ENCODE peak calls at places on chromosomes 7 and 10, in four cellular contexts. S is K562, L is gastrocnemius medialis, V is body of pancreas. E is an unnamed sample.

GRCh38 chr10:72173635-72174296 is 42.0 kb upstream of the ANAPC16 start:
- DNase-seq in S (peak; percentile 24), L (no peak), V (no peak), E (no peak)

GRCh38 chr10:58963723-58964124 is 212.7 kb upstream of the PHYHIPL start:
- DNase-seq in S (no peak), L (no peak), V (peak; percentile 17), E (no peak)

GRCh38 chr10:86286591-86287421 is 79.8 kb downstream of the GRID1 start:
- DNase-seq in S (no peak), L (no peak), V (no peak), E (no peak)

GRCh38 chr7:92159-92767 is 100.1 kb upstream of the FAM20C start:
- DNase-seq in S (no peak), L (no peak), V (no peak), E (no peak)

GRCh38 chr7:152674860-152675760 is 831 bp downstream of the XRCC2 start:
- DNase-seq in S (peak; percentile 85), L (no peak), V (no peak), E (no peak)

GRCh38 chr10:102055647-102056419 is at the start of gene ARMH3:
- DNase-seq in S (peak; percentile 96), L (peak; percentile 91), V (peak; percentile 95), E (peak; percentile 94)

GRCh38 chr10:6218692-6219493 is 16.2 kb downstream of the PFKFB3 start:
- DNase-seq in S (no peak), L (no peak), V (no peak), E (peak; percentile 24)

GRCh38 chr10:130108934-130109604 is 1.6 kb downstream of the C10orf143 start:
- DNase-seq in S (peak; percentile 1), L (no peak), V (no peak), E (no peak)

GRCh38 chr10:110600487-110601101 is 33.1 kb downstream of the SMC3 start:
- DNase-seq in S (peak; percentile 62), L (no peak), V (peak; percentile 23), E (no peak)

GRCh38 chr7:106041140-106041717 is 70.9 kb downstream of the SYPL1 start:
- DNase-seq in S (peak; percentile 87), L (no peak), V (peak; percentile 50), E (peak; percentile 62)

GRCh38 chr10:86946215-86947170 is 10.9 kb downstream of the MMRN2 start:
- DNase-seq in S (no peak), L (no peak), V (peak; percentile 72), E (no peak)

GRCh38 chr10:11255796-11256444 is 238.2 kb downstream of the CELF2 start:
- DNase-seq in S (no peak), L (no peak), V (no peak), E (no peak)

GRCh38 chr10:974038-974784 is 14.0 kb upstream of the GTPBP4 start:
- DNase-seq in S (no peak), L (no peak), V (no peak), E (no peak)

GRCh38 chr7:64515330-64515729 is 47.5 kb downstream of the ZNF680 start:
- DNase-seq in S (no peak), L (no peak), V (no peak), E (no peak)

GRCh38 chr7:27179030-27179429 is 4.9 kb upstream of the HOXA10 start:
- DNase-seq in S (no peak), L (peak; percentile 2), V (no peak), E (no peak)

GRCh38 chr7:12715372-12716133 is 28.1 kb downstream of the ARL4A start:
- DNase-seq in S (peak; percentile 98), L (peak; percentile 72), V (peak; percentile 36), E (peak; percentile 58)

GRCh38 chr10:61804414-61804813 is 97.1 kb upstream of the ARID5B start:
- DNase-seq in S (peak; percentile 50), L (no peak), V (no peak), E (no peak)

GRCh38 chr7:34160261-34160752 is 255.0 kb downstream of the BMPER start:
- DNase-seq in S (no peak), L (no peak), V (no peak), E (no peak)

GRCh38 chr7:139701908-139702307 is 75.9 kb downstream of the HIPK2 start:
- DNase-seq in S (no peak), L (no peak), V (no peak), E (no peak)

GRCh38 chr10:130957978-130958377 is 353.5 kb downstream of the TCERG1L start:
- DNase-seq in S (no peak), L (no peak), V (no peak), E (no peak)

GRCh38 chr7:50209461-50210161 is 94.9 kb upstream of the IKZF1 start:
- DNase-seq in S (no peak), L (no peak), V (no peak), E (no peak)

GRCh38 chr10:26860026-26860541 is 674 bp downstream of the ABI1 start:
- DNase-seq in S (peak; percentile 80), L (peak; percentile 36), V (peak; percentile 64), E (peak; percentile 46)

GRCh38 chr10:30529373-30529998 is 95.5 kb downstream of the MAP3K8 start:
- DNase-seq in S (no peak), L (no peak), V (peak; percentile 31), E (no peak)

GRCh38 chr10:114729103-114729659 is 71.1 kb upstream of the ABLIM1 start:
- DNase-seq in S (no peak), L (no peak), V (no peak), E (no peak)

GRCh38 chr7:105289704-105290103 is 99.0 kb downstream of the SRPK2 start:
- DNase-seq in S (no peak), L (no peak), V (no peak), E (no peak)

GRCh38 chr10:78337646-78338391 is 304.2 kb downstream of the RPS24 start:
- DNase-seq in S (no peak), L (no peak), V (no peak), E (no peak)

GRCh38 chr10:86192686-86193085 is 173.9 kb downstream of the GRID1 start:
- DNase-seq in S (no peak), L (no peak), V (no peak), E (no peak)

GRCh38 chr7:91043181-91043580 is 221.1 kb upstream of the FZD1 start:
- DNase-seq in S (no peak), L (no peak), V (no peak), E (no peak)

GRCh38 chr7:129843982-129844840 is 108.5 kb downstream of the UBE2H start:
- DNase-seq in S (peak; percentile 44), L (no peak), V (no peak), E (no peak)

GRCh38 chr7:84393776-84394175 is 199.2 kb upstream of the SEMA3A start:
- DNase-seq in S (no peak), L (no peak), V (no peak), E (no peak)

GRCh38 chr10:22475527-22475856 is 130.2 kb downstream of the SPAG6 start:
- DNase-seq in S (no peak), L (no peak), V (no peak), E (no peak)

GRCh38 chr10:23051278-23051677 is 44.1 kb upstream of the MSRB2 start:
- DNase-seq in S (no peak), L (no peak), V (no peak), E (no peak)

GRCh38 chr7:95690367-95690947 is 81.9 kb upstream of the DYNC1I1 start:
- DNase-seq in S (peak; percentile 45), L (no peak), V (no peak), E (no peak)

GRCh38 chr10:75693453-75693852 is 262.0 kb downstream of the LRMDA start:
- DNase-seq in S (no peak), L (no peak), V (no peak), E (no peak)

GRCh38 chr10:14146005-14146404 is 184.7 kb downstream of the FRMD4A start:
- DNase-seq in S (no peak), L (no peak), V (no peak), E (no peak)

GRCh38 chr7:8762803-8763202 is 329.4 kb downstream of the NXPH1 start:
- DNase-seq in S (peak; percentile 89), L (no peak), V (no peak), E (no peak)

GRCh38 chr7:8761731-8762130 is 328.3 kb downstream of the NXPH1 start:
- DNase-seq in S (no peak), L (no peak), V (no peak), E (no peak)

DNA sequence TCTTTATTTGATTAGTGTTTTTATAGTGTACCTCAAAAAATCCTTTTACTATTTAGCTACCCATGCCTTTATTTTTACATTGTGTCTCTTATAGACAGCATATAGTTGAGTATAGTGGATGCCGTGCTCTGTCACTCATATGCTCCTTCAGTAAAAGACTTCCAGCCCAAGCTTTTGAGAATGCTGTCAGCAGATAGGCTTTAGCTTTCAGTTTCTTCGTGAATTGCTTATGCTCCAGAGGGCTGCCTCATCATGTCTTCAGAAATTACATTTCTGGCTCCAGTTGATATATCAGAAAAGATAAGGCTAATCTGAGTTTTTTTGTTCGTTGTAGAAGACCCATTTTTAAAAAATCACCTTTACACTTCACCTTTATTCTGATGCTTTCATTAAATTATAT is 332.0 kb downstream of the NXPH1 start:
- DNase-seq in S (peak; percentile 77), L (no peak), V (no peak), E (no peak)
- TF ChIP-seq POLR2A in S (no peak), L (no peak), V (no peak), E (no peak)

GRCh38 chr10:69653561-69653960 is 23.5 kb downstream of the FAM241B start:
- DNase-seq in S (no peak), L (no peak), V (no peak), E (no peak)
- TF ChIP-seq POLR2A in S (no peak), L (no peak), V (no peak), E (no peak)

GRCh38 chr10:132536964-132537712 is 449 bp upstream of the INPP5A start:
- DNase-seq in S (peak; percentile 96), L (peak; percentile 100), V (peak; percentile 100), E (peak; percentile 80)

GRCh38 chr10:132538031-132538789 is 623 bp downstream of the INPP5A start:
- DNase-seq in S (no peak), L (no peak), V (peak; percentile 21), E (no peak)

GRCh38 chr10:132536241-132536963 is 1.2 kb upstream of the INPP5A start:
- DNase-seq in S (no peak), L (no peak), V (peak; percentile 59), E (no peak)

GRCh38 chr10:132538790-132539421 is 1.3 kb downstream of the INPP5A start:
- DNase-seq in S (no peak), L (no peak), V (peak; percentile 5), E (no peak)

GRCh38 chr10:132537713-132538020 is at the start of gene INPP5A:
- DNase-seq in S (no peak), L (no peak), V (no peak), E (no peak)
- TF ChIP-seq POLR2A in S (no peak), L (no peak), V (peak; percentile 57), E (peak; percentile 68)

DNA sequence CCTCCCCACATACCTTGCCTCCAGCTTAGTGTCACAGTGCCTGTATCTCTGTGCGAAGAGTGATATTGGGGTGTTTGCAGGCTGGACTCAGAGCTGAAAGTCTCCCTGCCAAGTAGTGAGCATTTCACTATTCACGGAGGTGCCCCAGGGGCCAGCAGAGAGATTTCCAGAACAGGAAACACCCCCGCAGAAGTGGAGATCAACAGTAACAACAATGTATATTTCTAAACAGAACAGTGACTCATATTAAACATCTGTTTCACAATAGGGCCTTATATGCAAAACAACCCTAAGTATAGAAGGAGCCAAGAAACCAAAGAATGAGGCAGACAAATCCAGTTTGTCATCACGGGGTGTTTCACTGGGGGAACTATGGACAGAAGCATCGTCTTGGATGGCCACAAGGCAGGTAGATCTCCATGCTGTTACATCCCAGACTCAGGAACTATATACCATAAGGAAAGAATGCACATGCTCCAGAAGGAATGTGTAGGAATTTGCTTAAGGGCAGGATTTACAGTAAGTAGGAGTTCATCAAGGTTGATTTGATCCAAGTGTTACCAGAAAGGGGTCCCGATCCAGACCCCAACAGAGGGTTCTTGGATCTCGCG is 29.3 kb upstream of the CCL24 start:
- DNase-seq in S (peak; percentile 71), L (no peak), V (no peak), E (peak; percentile 28)
- TF ChIP-seq POLR2A in S (peak; percentile 87), L (no peak), V (peak; percentile 21), E (no peak)